ENCODE peak calls at places on chromosomes 1 and 21, in six cellular contexts. D, K, P, J, B and V are unnamed samples.

GRCh38 chr1:201779351-201779880 is 49.5 kb upstream of the IPO9 start:
- DNase-seq in D (no peak), B (no peak), J (no peak), K (no peak), P (no peak), V (no peak)

GRCh38 chr1:67843335-67843734 is 10.1 kb upstream of the GNG12 start:
- DNase-seq in D (no peak), K (no peak), J (peak), B (no peak), P (no peak), V (no peak)

GRCh38 chr1:31703431-31704260 is at the start of gene COL16A1:
- DNase-seq in P (no peak), B (no peak), K (no peak), D (no peak), J (peak), V (no peak)

GRCh38 chr21:46161180-46161799 is 5.9 kb upstream of the FTCD start:
- DNase-seq in K (no peak), D (peak), B (no peak), J (no peak), P (no peak), V (no peak)

GRCh38 chr1:46487818-46488218 is 1.8 kb upstream of the DMBX1 start:
- DNase-seq in B (no peak), P (no peak), D (no peak), J (no peak), K (no peak), V (no peak)

GRCh38 chr1:2394761-2395160 is 3.1 kb downstream of the RER1 start:
- DNase-seq in B (no peak), K (no peak), D (no peak), J (no peak), P (no peak), V (no peak)

GRCh38 chr1:207745285-207745684 is 6.6 kb upstream of the CD46 start:
- DNase-seq in K (no peak), D (no peak), J (peak), B (no peak), P (no peak), V (no peak)

GRCh38 chr1:204616683-204617082 is 68.9 kb downstream of the LRRN2 start:
- DNase-seq in P (no peak), D (no peak), J (no peak), B (no peak), K (no peak), V (no peak)

GRCh38 chr1:235088440-235088839 is 40.2 kb downstream of the TOMM20 start:
- DNase-seq in D (no peak), J (no peak), K (no peak), B (no peak), P (no peak), V (no peak)

GRCh38 chr1:89890085-89890754 is 69.4 kb downstream of the LRRC8D start:
- DNase-seq in J (peak), D (no peak), P (no peak), B (no peak), K (peak), V (peak)

GRCh38 chr1:189659731-189660130 is 817.9 kb downstream of the BRINP3 start:
- DNase-seq in D (no peak), J (no peak), B (no peak), P (no peak), K (no peak), V (no peak)

GRCh38 chr1:3879787-3880428 is 20.2 kb downstream of the C1orf174 start:
- DNase-seq in B (no peak), J (no peak), K (no peak), D (no peak), P (no peak), V (no peak)

GRCh38 chr1:91795601-91796389 is 90.2 kb downstream of the TGFBR3 start:
- DNase-seq in D (no peak), K (no peak), J (peak), B (no peak), P (no peak), V (peak)

GRCh38 chr1:88509369-88509768 is 174.7 kb upstream of the PKN2 start:
- DNase-seq in K (no peak), B (no peak), P (no peak), D (no peak), J (peak), V (no peak)

GRCh38 chr1:116943438-116943837 is 33.7 kb downstream of the PTGFRN start:
- DNase-seq in P (no peak), B (no peak), D (no peak), J (no peak), K (no peak), V (no peak)